ENCODE peak calls at places on chromosomes 13 and 19, in four cellular contexts. One of them, this sample, is unnamed.

GRCh38 chr13:51502206-51502651 is 49.4 kb upstream of the INTS6 start:
- DNase-seq in AG04450: no peak
- DNase-seq in A549: no peak
- DNase-seq in fibroblast of pulmonary artery: no peak
- DNase-seq in this sample: no peak

GRCh38 chr13:107742544-107742943 is 472.8 kb downstream of the LIG4 start:
- DNase-seq in A549: no peak
- DNase-seq in fibroblast of pulmonary artery: no peak
- DNase-seq in AG04450: no peak
- DNase-seq in this sample: no peak

GRCh38 chr13:49220035-49220855 is at the start of gene MLNR:
- DNase-seq in AG04450: no peak
- DNase-seq in fibroblast of pulmonary artery: no peak
- DNase-seq in A549: peak; percentile 68
- DNase-seq in this sample: no peak

GRCh38 chr19:34328982-34329381 is 36.0 kb upstream of the GPI start:
- DNase-seq in A549: no peak
- DNase-seq in fibroblast of pulmonary artery: no peak
- DNase-seq in AG04450: no peak
- DNase-seq in this sample: no peak

GRCh38 chr19:37763488-37763887 is 15.9 kb downstream of the ZNF573 start:
- DNase-seq in AG04450: no peak
- DNase-seq in A549: no peak
- DNase-seq in fibroblast of pulmonary artery: peak; percentile 20
- DNase-seq in this sample: no peak

GRCh38 chr19:1651061-1651547 is 1.3 kb downstream of the TCF3 start:
- DNase-seq in fibroblast of pulmonary artery: peak; percentile 42
- DNase-seq in A549: no peak
- DNase-seq in AG04450: no peak
- DNase-seq in this sample: no peak

GRCh38 chr13:25836709-25837316 is 215.0 kb downstream of the SHISA2 start:
- DNase-seq in AG04450: no peak
- DNase-seq in A549: no peak
- DNase-seq in fibroblast of pulmonary artery: no peak
- DNase-seq in this sample: no peak

GRCh38 chr13:31980842-31981241 is 50.7 kb upstream of the FRY start:
- DNase-seq in AG04450: no peak
- DNase-seq in fibroblast of pulmonary artery: no peak
- DNase-seq in A549: no peak
- DNase-seq in this sample: no peak

GRCh38 chr19:14519860-14520407 is 1.7 kb upstream of the DNAJB1 start:
- DNase-seq in A549: peak; percentile 89
- DNase-seq in AG04450: no peak
- DNase-seq in fibroblast of pulmonary artery: peak; percentile 75
- DNase-seq in this sample: no peak

GRCh38 chr19:46015080-46015960 is 7.5 kb downstream of the PGLYRP1 start:
- DNase-seq in A549: peak; percentile 82
- DNase-seq in fibroblast of pulmonary artery: peak; percentile 16
- DNase-seq in AG04450: no peak
- DNase-seq in this sample: no peak

GRCh38 chr13:80618777-80619176 is 277.9 kb upstream of the SPRY2 start:
- DNase-seq in fibroblast of pulmonary artery: no peak
- DNase-seq in AG04450: no peak
- DNase-seq in A549: no peak
- DNase-seq in this sample: no peak

GRCh38 chr19:2477141-2477710 is 1.3 kb downstream of the GADD45B start:
- DNase-seq in fibroblast of pulmonary artery: no peak
- DNase-seq in AG04450: no peak
- DNase-seq in A549: no peak
- DNase-seq in this sample: no peak

GRCh38 chr19:4829001-4829712 is 2.4 kb downstream of the TICAM1 start:
- DNase-seq in A549: no peak
- DNase-seq in AG04450: no peak
- DNase-seq in fibroblast of pulmonary artery: no peak
- DNase-seq in this sample: no peak

GRCh38 chr13:76969488-76970365 is 21.4 kb downstream of the ACOD1 start:
- DNase-seq in AG04450: no peak
- DNase-seq in fibroblast of pulmonary artery: no peak
- DNase-seq in A549: no peak
- DNase-seq in this sample: no peak

GRCh38 chr13:41561179-41561578 is 103.8 kb downstream of the RGCC start:
- DNase-seq in AG04450: no peak
- DNase-seq in A549: no peak
- DNase-seq in fibroblast of pulmonary artery: peak; percentile 44
- DNase-seq in this sample: no peak

GRCh38 chr19:33252418-33252962 is 26.8 kb upstream of the SLC7A10 start:
- DNase-seq in A549: no peak
- DNase-seq in fibroblast of pulmonary artery: no peak
- DNase-seq in AG04450: no peak
- DNase-seq in this sample: no peak

GRCh38 chr13:53691417-53691816 is 662.8 kb downstream of the OLFM4 start:
- DNase-seq in A549: no peak
- DNase-seq in fibroblast of pulmonary artery: no peak
- DNase-seq in AG04450: no peak
- DNase-seq in this sample: no peak

GRCh38 chr13:50365300-50365682 is 350.0 kb downstream of the KCNRG start:
- DNase-seq in fibroblast of pulmonary artery: peak; percentile 66
- DNase-seq in A549: no peak
- DNase-seq in AG04450: no peak
- DNase-seq in this sample: no peak

GRCh38 chr19:16462757-16463250 is 9.0 kb downstream of the EPS15L1 start:
- DNase-seq in AG04450: no peak
- DNase-seq in A549: no peak
- DNase-seq in fibroblast of pulmonary artery: no peak
- DNase-seq in this sample: no peak
- TF ChIP-seq CTCF in AG04450: no peak
- TF ChIP-seq CTCF in A549: no peak
- TF ChIP-seq CTCF in fibroblast of pulmonary artery: no peak
- TF ChIP-seq CTCF in this sample: no peak

DNA sequence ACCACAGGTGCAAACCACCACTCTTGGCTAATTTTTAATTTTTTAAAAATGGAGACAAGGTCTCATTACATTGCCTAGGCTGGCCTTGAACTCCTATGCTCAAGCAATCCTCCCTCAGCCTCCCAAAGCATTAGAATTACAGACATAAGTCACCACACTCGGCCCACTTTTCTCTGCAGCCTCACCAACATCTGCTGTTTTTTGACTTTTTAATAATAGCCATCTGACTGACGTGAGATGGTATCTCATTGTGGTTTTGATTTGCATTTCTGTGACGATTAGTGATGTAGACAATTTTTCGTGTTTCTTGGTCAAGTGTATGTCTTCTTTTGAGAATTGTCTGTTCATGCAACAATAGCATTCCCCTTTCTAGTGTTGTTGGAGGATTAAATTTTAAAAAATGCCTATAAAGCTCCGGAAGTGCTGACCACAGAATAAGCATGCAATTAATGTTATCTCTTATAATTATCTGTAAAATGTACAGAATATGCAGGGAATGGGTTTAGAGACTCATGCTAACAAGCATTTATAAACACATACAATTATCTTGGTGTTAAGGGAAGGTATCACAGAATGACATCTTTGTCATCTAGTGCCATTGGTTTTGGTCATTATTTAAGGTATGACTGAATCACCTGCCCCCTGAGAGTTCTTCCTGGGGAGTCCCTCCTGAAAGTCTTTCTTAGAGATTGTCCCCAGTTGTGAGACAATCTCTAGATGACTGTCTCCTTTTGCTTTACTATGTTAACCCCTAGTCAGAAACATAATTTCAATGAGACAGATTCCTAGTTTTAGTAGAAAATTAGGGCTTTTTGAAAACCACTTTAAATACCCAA is 118.5 kb upstream of the SERTM1 start:
- DNase-seq in AG04450: no peak
- DNase-seq in fibroblast of pulmonary artery: no peak
- DNase-seq in A549: no peak
- DNase-seq in this sample: no peak
- H3K4me3 ChIP-seq in AG04450: no peak overlapping the region
- H3K4me3 ChIP-seq in fibroblast of pulmonary artery: no peak overlapping the region
- H3K4me3 ChIP-seq in A549: no peak overlapping the region
- H3K4me3 ChIP-seq in this sample: no peak overlapping the region

GRCh38 chr19:533485-534058 is 2.0 kb downstream of the CDC34 start:
- DNase-seq in A549: no peak
- DNase-seq in fibroblast of pulmonary artery: no peak
- DNase-seq in AG04450: no peak
- DNase-seq in this sample: no peak

GRCh38 chr19:531753-532571 is at the start of gene CDC34:
- DNase-seq in A549: no peak
- DNase-seq in AG04450: no peak
- DNase-seq in fibroblast of pulmonary artery: no peak
- DNase-seq in this sample: no peak

GRCh38 chr19:530133-531008 is 1.2 kb upstream of the CDC34 start:
- DNase-seq in A549: no peak
- DNase-seq in AG04450: no peak
- DNase-seq in fibroblast of pulmonary artery: no peak
- DNase-seq in this sample: no peak

GRCh38 chr19:532578-533484 is 1.3 kb downstream of the CDC34 start:
- DNase-seq in fibroblast of pulmonary artery: peak; percentile 73
- DNase-seq in AG04450: no peak
- DNase-seq in A549: peak; percentile 63
- DNase-seq in this sample: no peak

GRCh38 chr19:531009-531752 is 379 bp upstream of the CDC34 start:
- DNase-seq in A549: peak; percentile 82
- DNase-seq in fibroblast of pulmonary artery: peak; percentile 82
- DNase-seq in AG04450: peak; percentile 47
- DNase-seq in this sample: no peak
- TF ChIP-seq CTCF in A549: no peak
- TF ChIP-seq CTCF in fibroblast of pulmonary artery: no peak
- TF ChIP-seq CTCF in AG04450: no peak
- TF ChIP-seq CTCF in this sample: no peak

GRCh38 chr19:7497292-7497691 is 8.5 kb upstream of the PEX11G start:
- DNase-seq in A549: no peak
- DNase-seq in AG04450: no peak
- DNase-seq in fibroblast of pulmonary artery: no peak
- DNase-seq in this sample: no peak

GRCh38 chr19:7489609-7490044 is 792 bp upstream of the PEX11G start:
- DNase-seq in AG04450: no peak
- DNase-seq in fibroblast of pulmonary artery: no peak
- DNase-seq in A549: no peak
- DNase-seq in this sample: no peak

GRCh38 chr19:7494416-7495098 is 5.7 kb upstream of the PEX11G start:
- DNase-seq in fibroblast of pulmonary artery: peak; percentile 21
- DNase-seq in A549: no peak
- DNase-seq in AG04450: no peak
- DNase-seq in this sample: no peak

GRCh38 chr19:7488736-7489353 is at the start of gene PEX11G:
- DNase-seq in A549: peak; percentile 83
- DNase-seq in fibroblast of pulmonary artery: peak; percentile 89
- DNase-seq in AG04450: peak; percentile 38
- DNase-seq in this sample: no peak

GRCh38 chr19:7492142-7493055 is 3.6 kb upstream of the PEX11G start:
- DNase-seq in fibroblast of pulmonary artery: peak; percentile 82
- DNase-seq in A549: no peak
- DNase-seq in AG04450: no peak
- DNase-seq in this sample: no peak
- H3K4me3 ChIP-seq in fibroblast of pulmonary artery: no peak overlapping the region
- H3K4me3 ChIP-seq in A549: no peak overlapping the region
- H3K4me3 ChIP-seq in AG04450: no peak overlapping the region
- H3K4me3 ChIP-seq in this sample: no peak overlapping the region

GRCh38 chr19:18644144-18645034 is 7.6 kb downstream of the KLHL26 start:
- DNase-seq in AG04450: no peak
- DNase-seq in A549: no peak
- DNase-seq in fibroblast of pulmonary artery: no peak
- DNase-seq in this sample: no peak
- TF ChIP-seq CTCF in AG04450: no peak
- TF ChIP-seq CTCF in A549: no peak
- TF ChIP-seq CTCF in fibroblast of pulmonary artery: no peak
- TF ChIP-seq CTCF in this sample: no peak

GRCh38 chr13:95676100-95676774 is 702 bp upstream of the DNAJC3 start:
- DNase-seq in fibroblast of pulmonary artery: peak; percentile 52
- DNase-seq in AG04450: no peak
- DNase-seq in A549: peak; percentile 34
- DNase-seq in this sample: no peak
- H3K4me3 ChIP-seq in fibroblast of pulmonary artery: peak overlapping the region; percentile 87
- H3K4me3 ChIP-seq in AG04450: peak overlapping the region; percentile 83
- H3K4me3 ChIP-seq in A549: peak overlapping the region; percentile 55
- H3K4me3 ChIP-seq in this sample: peak overlapping the region; percentile 85

GRCh38 chr19:44623080-44623479 is 9.7 kb downstream of the IGSF23 start:
- DNase-seq in A549: no peak
- DNase-seq in AG04450: no peak
- DNase-seq in fibroblast of pulmonary artery: peak; percentile 61
- DNase-seq in this sample: no peak
- TF ChIP-seq CTCF in A549: no peak
- TF ChIP-seq CTCF in AG04450: no peak
- TF ChIP-seq CTCF in fibroblast of pulmonary artery: no peak
- TF ChIP-seq CTCF in this sample: no peak

This sample was measured in HFF-Myc.